ENCODE peak calls at places on chromosomes 5 and 9, in eight cellular contexts. U, A, G, J, W, B, K and X are unnamed samples.

GRCh38 chr5:151234476-151235238 is 10.8 kb upstream of the CCDC69 start:
- DNase-seq in U (no peak), A (no peak), G (no peak), J (peak), W (peak), B (peak), K (peak), X (no peak)

GRCh38 chr5:75348241-75348640 is 11.2 kb downstream of the HMGCR start:
- DNase-seq in U (no peak), A (no peak), G (no peak), J (no peak), W (no peak), B (peak), K (peak), X (no peak)

GRCh38 chr5:55920784-55921183 is 69.6 kb downstream of the IL31RA start:
- DNase-seq in U (no peak), A (no peak), G (no peak), J (no peak), W (no peak), B (no peak), K (peak), X (no peak)

GRCh38 chr9:130971294-130971849 is 32.3 kb upstream of the FIBCD1 start:
- DNase-seq in U (no peak), A (no peak), G (no peak), J (no peak), W (no peak), B (no peak), K (no peak), X (no peak)

GRCh38 chr5:80975065-80975464 is 14.9 kb downstream of the RASGRF2 start:
- DNase-seq in U (no peak), A (no peak), G (no peak), J (no peak), W (no peak), B (peak), K (peak), X (no peak)

GRCh38 chr9:81860581-81860980 is 67.6 kb upstream of the SPATA31D4 start:
- DNase-seq in U (no peak), A (no peak), G (no peak), J (no peak), W (no peak), B (no peak), K (no peak), X (no peak)

GRCh38 chr5:82560546-82560945 is 282.4 kb upstream of the RPS23 start:
- DNase-seq in U (no peak), A (no peak), G (no peak), J (no peak), W (no peak), B (no peak), K (no peak), X (no peak)

GRCh38 chr9:83630938-83631457 is 8.1 kb downstream of the IDNK start:
- DNase-seq in U (no peak), A (peak), G (no peak), J (no peak), W (no peak), B (peak), K (no peak), X (no peak)

GRCh38 chr9:128627127-128627715 is 29.4 kb downstream of the DYNC2I2 start:
- DNase-seq in U (no peak), A (no peak), G (no peak), J (no peak), W (no peak), B (no peak), K (no peak), X (no peak)

GRCh38 chr5:8828596-8829321 is 717.1 kb downstream of the SEMA5A start:
- DNase-seq in U (no peak), A (no peak), G (no peak), J (no peak), W (no peak), B (peak), K (peak), X (no peak)

GRCh38 chr5:178739452-178740180 is 9.2 kb upstream of the ZNF354A start:
- DNase-seq in U (no peak), A (no peak), G (no peak), J (no peak), W (no peak), B (no peak), K (no peak), X (no peak)

GRCh38 chr9:98712987-98713386 is 4.3 kb upstream of the GABBR2 start:
- DNase-seq in U (no peak), A (no peak), G (no peak), J (no peak), W (no peak), B (no peak), K (no peak), X (no peak)

GRCh38 chr9:120161801-120162200 is 418.2 kb downstream of the CDK5RAP2 start:
- DNase-seq in U (no peak), A (no peak), G (no peak), J (no peak), W (no peak), B (no peak), K (no peak), X (no peak)

GRCh38 chr5:14487896-14488570 is 93.6 kb upstream of the OTULINL start:
- DNase-seq in U (no peak), A (no peak), G (no peak), J (no peak), W (no peak), B (no peak), K (no peak), X (no peak)

GRCh38 chr5:14171091-14171490 is 27.9 kb downstream of the TRIO start:
- DNase-seq in U (no peak), A (no peak), G (no peak), J (no peak), W (no peak), B (no peak), K (no peak), X (no peak)

GRCh38 chr5:14582797-14583137 is 1.2 kb downstream of the OTULINL start:
- DNase-seq in U (no peak), A (no peak), G (no peak), J (no peak), W (no peak), B (no peak), K (no peak), X (no peak)

GRCh38 chr5:180400416-180400815 is 47.3 kb upstream of the GFPT2 start:
- DNase-seq in U (no peak), A (no peak), G (no peak), J (no peak), W (no peak), B (no peak), K (no peak), X (no peak)

GRCh38 chr9:3751125-3751758 is 225.4 kb upstream of the RFX3 start:
- DNase-seq in U (no peak), A (no peak), G (no peak), J (no peak), W (no peak), B (peak), K (peak), X (no peak)

GRCh38 chr9:11269036-11269435 is 656.2 kb upstream of the PTPRD start:
- DNase-seq in U (no peak), A (peak), G (no peak), J (no peak), W (no peak), B (peak), K (no peak), X (no peak)

GRCh38 chr9:88697764-88698436 is 162.9 kb downstream of the NXNL2 start:
- DNase-seq in U (no peak), A (no peak), G (no peak), J (no peak), W (no peak), B (peak), K (no peak), X (no peak)

GRCh38 chr5:7533941-7534340 is 138.0 kb downstream of the ADCY2 start:
- DNase-seq in U (no peak), A (no peak), G (no peak), J (no peak), W (no peak), B (no peak), K (no peak), X (no peak)

GRCh38 chr9:77384406-77384805 is 207.1 kb downstream of the VPS13A start:
- DNase-seq in U (no peak), A (no peak), G (no peak), J (no peak), W (no peak), B (peak), K (peak), X (no peak)

GRCh38 chr5:158127536-158127935 is 268.6 kb upstream of the CLINT1 start:
- DNase-seq in U (no peak), A (no peak), G (no peak), J (no peak), W (no peak), B (no peak), K (no peak), X (no peak)

GRCh38 chr9:93136693-93137092 is 2.6 kb upstream of the NINJ1 start:
- DNase-seq in U (no peak), A (no peak), G (no peak), J (no peak), W (no peak), B (no peak), K (no peak), X (no peak)

GRCh38 chr5:8188874-8189588 is 320.1 kb downstream of the MTRR start:
- DNase-seq in U (no peak), A (no peak), G (no peak), J (no peak), W (no peak), B (no peak), K (peak), X (no peak)

GRCh38 chr9:125784286-125785049 is 37.3 kb downstream of the PBX3 start:
- DNase-seq in U (no peak), A (no peak), G (no peak), J (no peak), W (no peak), B (peak), K (no peak), X (no peak)

GRCh38 chr5:31361234-31361633 is 167.7 kb downstream of the CDH6 start:
- DNase-seq in U (no peak), A (no peak), G (no peak), J (no peak), W (no peak), B (peak), K (peak), X (no peak)

GRCh38 chr9:136482046-136482792 is 621 bp downstream of the SEC16A start:
- DNase-seq in U (peak), A (peak), G (no peak), J (peak), W (no peak), B (peak), K (peak), X (no peak)

GRCh38 chr5:160064979-160065619 is 54.2 kb downstream of the PWWP2A start:
- DNase-seq in U (no peak), A (no peak), G (no peak), J (no peak), W (no peak), B (no peak), K (no peak), X (no peak)

GRCh38 chr5:63686938-63687337 is 275.3 kb downstream of the HTR1A start:
- DNase-seq in U (no peak), A (no peak), G (no peak), J (no peak), W (no peak), B (no peak), K (peak), X (no peak)

GRCh38 chr9:98846879-98847278 is 39.4 kb downstream of the GALNT12 start:
- DNase-seq in U (no peak), A (no peak), G (no peak), J (no peak), W (no peak), B (no peak), K (no peak), X (no peak)

GRCh38 chr9:76116913-76117312 is 226.4 kb downstream of the PCSK5 start:
- DNase-seq in U (no peak), A (no peak), G (no peak), J (no peak), W (no peak), B (peak), K (peak), X (no peak)

GRCh38 chr5:169801324-169801777 is 164.3 kb downstream of the DOCK2 start:
- DNase-seq in U (no peak), A (no peak), G (no peak), J (no peak), W (no peak), B (peak), K (peak), X (no peak)

GRCh38 chr9:136776947-136777346 is 12.6 kb upstream of the LCN15 start:
- DNase-seq in U (no peak), A (no peak), G (no peak), J (no peak), W (no peak), B (no peak), K (no peak), X (no peak)

GRCh38 chr5:23756779-23757178 is 249.4 kb downstream of the PRDM9 start:
- DNase-seq in U (no peak), A (no peak), G (no peak), J (no peak), W (no peak), B (no peak), K (no peak), X (no peak)

GRCh38 chr9:133604214-133604613 is 5.0 kb downstream of the FAM163B start:
- DNase-seq in U (peak), A (no peak), G (no peak), J (no peak), W (no peak), B (no peak), K (no peak), X (no peak)

GRCh38 chr5:174425271-174425963 is 299.0 kb upstream of the MSX2 start:
- DNase-seq in U (no peak), A (no peak), G (no peak), J (no peak), W (no peak), B (no peak), K (no peak), X (no peak)